ENCODE peak calls at places on chromosomes 6 and 20, in four cellular contexts. L, U, M and W are unnamed samples. For H3K36me3, the result is how much of the 10 kb centered on the place peaks cover.

GRCh38 chr6:139751179-139751578 is 376.7 kb upstream of the CITED2 start:
- DNase-seq in L (no peak), M (no peak), U (no peak), W (no peak)

GRCh38 chr6:31068738-31069340 is 43.5 kb downstream of the C6orf15 start:
- DNase-seq in M (no peak), L (peak), U (peak), W (no peak)

GRCh38 chr20:51037499-51038110 is 14.7 kb upstream of the KCNG1 start:
- DNase-seq in M (no peak), L (no peak), U (no peak), W (no peak)

GRCh38 chr20:53360815-53361214 is 232.8 kb downstream of the ZNF217 start:
- DNase-seq in M (no peak), L (no peak), U (no peak), W (no peak)

GRCh38 chr20:4601630-4602296 is 119.9 kb upstream of the PRND start:
- DNase-seq in L (peak), U (no peak), M (no peak), W (no peak)

GRCh38 chr20:33301192-33301930 is 18.3 kb downstream of the BPIFB1 start:
- DNase-seq in M (no peak), U (no peak), L (peak), W (no peak)

GRCh38 chr6:142913511-142914047 is 31.4 kb downstream of the HIVEP2 start:
- DNase-seq in L (no peak), U (no peak), M (peak), W (no peak)

GRCh38 chr20:19009071-19009688 is 195.6 kb downstream of the SCP2D1 start:
- DNase-seq in U (no peak), L (no peak), M (no peak), W (no peak)

GRCh38 chr6:75991941-75992340 is 80.5 kb downstream of the IMPG1 start:
- DNase-seq in U (no peak), M (no peak), L (no peak), W (no peak)

GRCh38 chr6:9380568-9380967 is 945.2 kb upstream of the SLC35B3 start:
- DNase-seq in L (no peak), U (no peak), M (no peak), W (no peak)

GRCh38 chr6:145842693-145843546 is 28.3 kb upstream of the FBXO30 start:
- DNase-seq in U (no peak), L (no peak), M (no peak), W (no peak)

GRCh38 chr6:75308250-75308988 is 23.8 kb upstream of the TMEM30A start:
- DNase-seq in L (no peak), U (no peak), M (no peak), W (no peak)

GRCh38 chr6:83868639-83869038 is 9.2 kb downstream of the CYB5R4 start:
- DNase-seq in L (peak), U (no peak), M (no peak), W (peak)

GRCh38 chr6:105402090-105402980 is 547 bp downstream of the PREP start:
- DNase-seq in L (no peak), U (no peak), M (no peak), W (no peak)

GRCh38 chr20:3658708-3659491 is 4.3 kb downstream of the GFRA4 start:
- DNase-seq in U (no peak), M (peak), L (no peak), W (no peak)

GRCh38 chr20:46702447-46703203 is 6.8 kb upstream of the SLC2A10 start:
- DNase-seq in L (peak), U (no peak), M (no peak), W (no peak)

GRCh38 chr20:7428946-7429345 is 511.3 kb downstream of the HAO1 start:
- DNase-seq in M (no peak), U (no peak), L (no peak), W (no peak)

GRCh38 chr20:62360854-62361798 is 6.0 kb downstream of the LAMA5 start:
- DNase-seq in U (peak), L (peak), M (no peak), W (no peak)

GRCh38 chr6:89368107-89368506 is 15.6 kb upstream of the UBE2J1 start:
- DNase-seq in L (no peak), M (no peak), U (peak), W (no peak)

GRCh38 chr20:22729180-22729579 is 144.8 kb upstream of the FOXA2 start:
- DNase-seq in U (no peak), M (no peak), L (peak), W (no peak)

GRCh38 chr20:22732751-22733150 is 148.4 kb upstream of the FOXA2 start:
- DNase-seq in U (no peak), M (no peak), L (no peak), W (no peak)

GRCh38 chr20:22728146-22728745 is 143.9 kb upstream of the FOXA2 start:
- DNase-seq in L (no peak), U (no peak), M (no peak), W (no peak)

GRCh38 chr20:22729616-22730236 is 145.4 kb upstream of the FOXA2 start:
- DNase-seq in L (no peak), U (no peak), M (no peak), W (no peak)
- TF ChIP-seq CTCF in L (no peak), U (no peak), M (no peak), W (no peak)

GRCh38 chr6:152341596-152341995 is 295.6 kb downstream of the SYNE1 start:
- DNase-seq in L (no peak), U (no peak), M (no peak), W (no peak)
- H3K36me3 ChIP-seq in L (under half), U (half or more), M (under half), W (under half)

DNA sequence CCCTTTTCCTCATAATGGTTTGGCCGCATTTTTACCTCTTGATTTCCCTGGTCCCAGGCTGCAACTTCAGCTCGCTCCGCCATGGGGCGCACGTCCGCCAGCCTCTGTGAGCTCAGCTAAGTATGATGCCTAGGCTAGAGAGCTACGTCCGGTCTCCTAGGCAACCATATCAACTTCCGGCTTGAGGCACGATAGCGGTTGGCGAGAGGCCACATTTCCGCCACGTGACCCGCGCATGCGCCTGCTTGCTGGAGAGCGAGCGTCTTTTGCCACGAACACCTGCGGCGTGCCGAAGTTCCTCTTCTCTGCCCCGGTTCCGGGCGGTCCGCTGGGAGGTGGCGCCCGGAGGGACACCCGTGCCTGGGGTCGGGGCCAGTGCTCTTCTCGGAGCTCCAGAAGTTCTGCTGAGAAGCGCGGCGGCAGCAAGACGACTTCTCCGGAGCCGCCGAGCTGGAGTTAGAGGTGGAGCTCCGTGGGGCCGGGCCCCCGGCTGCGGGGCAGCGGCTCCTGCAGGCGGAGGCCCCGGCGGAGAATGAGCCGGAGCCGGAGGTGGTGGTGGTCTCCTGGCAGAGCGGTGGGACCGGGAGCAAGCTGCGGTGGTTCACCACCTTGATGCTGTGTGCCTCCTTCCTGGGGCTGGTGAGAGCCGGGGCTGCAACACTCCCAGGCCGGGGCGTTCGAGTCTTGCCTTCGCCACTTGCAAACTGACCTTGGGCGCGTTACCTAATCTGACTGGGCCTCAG is 172.0 kb downstream of the SLC16A10 start:
- DNase-seq in L (peak), U (peak), M (peak), W (peak)
- H3K4me3 ChIP-seq in L (peak), U (peak), M (peak), W (peak)

GRCh38 chr6:150915868-150916267 is 50.4 kb downstream of the MTHFD1L start:
- DNase-seq in U (no peak), M (no peak), L (no peak), W (no peak)
- TF ChIP-seq CTCF in U (no peak), M (no peak), L (no peak), W (no peak)

DNA sequence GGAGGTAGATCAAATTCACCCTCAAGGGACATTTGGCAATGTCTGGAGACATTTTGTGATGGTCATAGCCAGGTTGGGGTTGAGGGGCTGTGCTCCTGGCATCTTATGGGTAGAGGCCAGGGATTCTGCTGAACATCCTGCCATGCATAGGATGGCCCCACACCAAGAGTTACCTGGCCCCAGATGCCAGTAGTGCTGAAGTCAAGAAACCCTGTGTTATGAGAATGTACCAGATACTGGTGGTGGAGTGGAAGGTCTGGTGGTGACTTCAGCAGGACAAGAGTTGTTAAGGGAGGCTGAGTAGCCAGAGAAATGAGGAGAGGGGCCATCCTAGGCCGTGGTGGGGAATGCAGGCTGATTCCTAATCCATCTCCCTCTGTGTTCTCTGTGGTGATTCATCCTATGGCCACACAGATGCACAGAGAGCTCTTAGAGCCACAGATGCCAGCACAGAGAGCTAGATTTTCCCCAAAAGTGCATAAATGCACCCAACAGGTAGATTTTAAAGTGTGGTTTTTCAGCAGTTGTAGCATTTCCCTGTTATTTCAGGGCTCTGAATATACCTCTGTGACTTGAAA is 43.6 kb downstream of the CDYL start:
- DNase-seq in M (no peak), U (no peak), L (no peak), W (no peak)
- H3K36me3 ChIP-seq in M (under half), U (under half), L (under half), W (under half)

GRCh38 chr6:27743787-27744186 is 168.4 kb downstream of the OR2B2 start:
- DNase-seq in L (no peak), M (no peak), U (no peak), W (no peak)
- H3K4me3 ChIP-seq in L (no peak), M (no peak), U (no peak), W (no peak)

GRCh38 chr6:153814136-153814535 is 224.9 kb upstream of the OPRM1 start:
- DNase-seq in L (no peak), M (no peak), U (no peak), W (no peak)
- TF ChIP-seq CTCF in L (peak), M (no peak), U (no peak), W (no peak)

DNA sequence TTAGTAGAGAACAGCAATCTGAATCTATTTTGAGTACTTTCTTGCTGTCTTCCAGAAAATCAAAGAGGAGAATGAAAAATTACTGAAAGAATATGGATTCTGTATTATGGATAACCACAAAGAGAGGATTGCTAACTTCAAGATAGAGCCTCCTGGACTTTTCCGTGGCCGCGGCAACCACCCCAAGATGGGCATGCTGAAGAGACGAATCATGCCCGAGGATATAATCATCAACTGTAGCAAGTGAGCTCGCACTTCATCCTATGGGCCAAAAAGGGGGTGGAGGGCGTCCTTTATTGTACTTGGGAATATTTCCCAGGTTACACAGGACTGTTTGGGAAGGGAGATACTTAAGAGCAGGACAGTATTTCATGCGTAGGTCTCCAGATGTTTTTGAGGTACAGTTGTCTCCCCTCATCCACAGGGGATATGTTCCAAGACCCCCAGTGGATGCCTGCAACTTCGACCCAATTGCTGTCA is 37.3 kb upstream of the PLCG1 start:
- DNase-seq in U (no peak), L (no peak), M (no peak), W (no peak)
- H3K36me3 ChIP-seq in U (half or more), L (half or more), M (under half), W (under half)